ENCODE peak calls at places on chromosomes 4 and X, in six cellular contexts. R is endothelial cell, Y is esophagus squamous epithelium, E is brain microvascular endothelial cell, O is heart left ventricle, J is breast epithelium. M is an unnamed sample.
A peak's percentile ranks its signal among the peaks of the same experiment; 100 is the strongest.

GRCh38 chrX:34528081-34528480 is 129.0 kb downstream of the TMEM47 start:
- DNase-seq in E (no peak), Y (no peak), O (no peak), R (no peak), J (no peak), M (no peak)

GRCh38 chrX:122625239-122625638 is 558.8 kb upstream of the GRIA3 start:
- DNase-seq in Y (no peak), O (no peak), E (no peak), R (no peak), J (no peak), M (no peak)

GRCh38 chr4:56655209-56655626 is 25.9 kb downstream of the HOPX start:
- DNase-seq in O (no peak), J (no peak), R (peak; percentile 29), Y (no peak), E (no peak), M (no peak)

GRCh38 chrX:93673056-93673868 is at the start of gene NAP1L3:
- DNase-seq in Y (no peak), R (peak; percentile 54), J (no peak), O (peak; percentile 69), E (peak; percentile 9), M (no peak)

GRCh38 chr4:157045507-157046127 is 30.3 kb upstream of the GLRB start:
- DNase-seq in J (no peak), R (peak; percentile 20), O (peak; percentile 20), E (peak; percentile 74), Y (no peak), M (no peak)

GRCh38 chrX:46268429-46268828 is 276.8 kb downstream of the ZNF674 start:
- DNase-seq in Y (no peak), O (no peak), J (no peak), E (no peak), R (no peak), M (no peak)

GRCh38 chr4:169927280-169927679 is 98.9 kb downstream of the MFAP3L start:
- DNase-seq in R (no peak), Y (no peak), O (no peak), E (no peak), J (no peak), M (no peak)

GRCh38 chr4:142264961-142265360 is 581.1 kb downstream of the INPP4B start:
- DNase-seq in Y (no peak), J (no peak), O (no peak), E (peak; percentile 53), R (no peak), M (no peak)

GRCh38 chr4:13917010-13917409 is 289.5 kb upstream of the BOD1L1 start:
- DNase-seq in E (peak; percentile 53), J (no peak), R (no peak), Y (no peak), O (no peak), M (no peak)

GRCh38 chr4:156888762-156889161 is 82.8 kb downstream of the PDGFC start:
- DNase-seq in Y (no peak), R (no peak), J (no peak), E (peak; percentile 42), O (no peak), M (no peak)

GRCh38 chrX:31170792-31171191 is 99.0 kb upstream of the FTHL17 start:
- DNase-seq in Y (no peak), O (no peak), J (no peak), R (no peak), E (no peak), M (no peak)

GRCh38 chrX:15761564-15762191 is 23.6 kb downstream of the CA5B start:
- DNase-seq in Y (no peak), O (no peak), R (peak; percentile 29), J (no peak), E (peak; percentile 38), M (no peak)

GRCh38 chrX:49230500-49231232 is 2.5 kb downstream of the CACNA1F start:
- DNase-seq in O (peak; percentile 63), J (peak; percentile 79), R (peak; percentile 31), E (no peak), Y (peak; percentile 16), M (peak; percentile 24)

GRCh38 chr4:139606600-139607301 is 50.7 kb upstream of the SETD7 start:
- DNase-seq in Y (no peak), R (no peak), E (peak; percentile 54), O (no peak), J (no peak), M (no peak)

GRCh38 chr4:128298852-128299251 is 11.2 kb upstream of the PGRMC2 start:
- DNase-seq in Y (no peak), E (no peak), R (no peak), J (no peak), O (no peak), M (no peak)

GRCh38 chrX:129144172-129145038 is 378.9 kb downstream of the SMARCA1 start:
- DNase-seq in R (no peak), O (no peak), J (no peak), Y (no peak), E (peak; percentile 27), M (no peak)

GRCh38 chr4:27357283-27357682 is 496.6 kb downstream of the STIM2 start:
- DNase-seq in J (no peak), E (no peak), O (no peak), Y (no peak), R (no peak), M (no peak)

DNA sequence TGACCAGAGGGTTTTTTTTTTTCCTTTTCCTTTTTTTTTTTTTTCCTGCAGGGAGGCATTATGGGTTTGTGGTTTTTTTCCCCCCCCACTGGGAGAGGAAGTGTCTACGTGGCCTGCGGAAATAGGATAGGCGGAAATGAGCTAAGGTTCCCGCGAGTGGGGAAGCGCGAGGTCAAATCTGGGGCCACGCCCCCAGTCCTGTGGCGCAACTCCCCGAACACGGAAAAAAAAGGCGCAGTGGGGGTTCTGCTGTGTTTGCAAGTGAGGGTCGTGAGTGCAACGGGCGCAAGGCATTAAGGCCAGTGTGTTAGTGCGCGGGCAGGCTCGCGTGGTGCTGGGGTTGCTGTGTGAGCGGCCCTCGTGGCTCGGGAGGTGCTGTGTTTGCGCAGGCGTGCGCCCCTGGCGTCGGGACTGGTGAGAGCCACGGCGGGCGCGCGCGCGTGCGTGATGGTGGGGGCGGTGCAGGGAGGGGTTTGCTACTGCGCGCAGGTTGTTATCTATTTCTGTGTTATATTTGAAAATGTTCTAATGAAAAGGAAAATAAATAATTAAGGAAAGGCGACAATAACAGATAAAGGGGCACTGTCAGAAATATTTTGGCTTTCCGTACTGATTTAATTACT is 685 bp upstream of the MORF4L2 start:
- DNase-seq in O (peak; percentile 90), R (peak; percentile 72), J (peak; percentile 84), Y (peak; percentile 40), E (peak; percentile 69), M (peak; percentile 54)
- TF ChIP-seq CTCF in O (peak; percentile 34), R (peak; percentile 28), J (peak; percentile 54), Y (peak; percentile 27), E (peak; percentile 44), M (no peak)

GRCh38 chr4:183072181-183072580 is 26.9 kb upstream of the WWC2 start:
- DNase-seq in Y (no peak), O (no peak), E (no peak), R (no peak), J (no peak), M (no peak)

GRCh38 chr4:183074288-183074990 is 24.6 kb upstream of the WWC2 start:
- DNase-seq in J (no peak), E (no peak), O (no peak), Y (no peak), R (no peak), M (no peak)

GRCh38 chr4:183078634-183079033 is 20.4 kb upstream of the WWC2 start:
- DNase-seq in O (no peak), R (no peak), E (no peak), J (no peak), Y (no peak), M (no peak)

GRCh38 chr4:183071222-183071621 is 27.8 kb upstream of the WWC2 start:
- DNase-seq in R (no peak), Y (no peak), J (no peak), E (no peak), O (no peak), M (no peak)

GRCh38 chr4:183073838-183074145 is 25.3 kb upstream of the WWC2 start:
- DNase-seq in R (no peak), J (no peak), O (no peak), E (no peak), Y (no peak), M (no peak)
- TF ChIP-seq CTCF in R (peak; percentile 35), J (no peak), O (peak; percentile 43), E (no peak), Y (no peak), M (no peak)

GRCh38 chr4:89914609-89915008 is 20.0 kb downstream of the MMRN1 start:
- DNase-seq in R (no peak), O (no peak), E (no peak), J (no peak), Y (no peak), M (no peak)
- TF ChIP-seq CTCF in R (no peak), O (no peak), E (no peak), J (no peak), Y (no peak), M (no peak)

GRCh38 chrX:261167-261857 is 19.9 kb upstream of the PLCXD1 start:
- DNase-seq in O (no peak), Y (no peak), E (peak; percentile 68), R (no peak), J (no peak), M (no peak)
- TF ChIP-seq CTCF in O (no peak), Y (no peak), E (peak; percentile 22), R (no peak), J (no peak), M (no peak)

DNA sequence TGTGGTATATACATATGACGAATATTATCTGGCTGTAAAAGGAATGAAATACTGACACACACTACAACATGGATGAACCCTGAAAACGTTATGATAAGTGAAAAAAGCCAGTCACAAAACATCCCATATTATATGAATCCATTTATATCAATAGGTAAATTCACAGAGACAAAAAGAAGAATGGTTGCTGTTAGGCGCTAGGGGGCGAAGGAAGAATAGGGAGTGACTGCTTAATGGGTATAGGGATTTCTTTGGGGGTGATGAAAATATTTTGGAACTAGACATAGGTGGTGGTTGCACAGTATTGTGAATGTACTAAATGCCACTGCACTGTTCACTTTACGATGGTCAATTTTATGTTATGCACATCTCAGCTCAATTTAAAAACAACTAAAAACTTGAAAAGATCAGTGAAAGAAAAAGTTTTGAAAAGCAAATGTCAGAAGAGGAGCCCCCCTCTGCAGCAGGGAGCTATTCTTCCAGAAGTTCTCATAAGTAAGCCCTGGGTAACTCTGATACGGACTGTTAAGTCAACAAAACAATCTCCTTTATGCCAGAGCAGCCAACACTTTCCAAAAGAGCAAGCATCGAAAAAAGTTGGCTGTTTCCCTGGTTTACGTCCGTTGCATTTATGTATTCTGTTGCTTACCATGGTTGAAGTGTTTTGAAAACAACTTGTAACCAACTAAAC is 96.3 kb upstream of the EGFL6 start:
- DNase-seq in Y (no peak), J (no peak), E (no peak), R (no peak), O (no peak), M (no peak)
- TF ChIP-seq CTCF in Y (no peak), J (no peak), E (peak; percentile 26), R (no peak), O (no peak), M (no peak)

DNA sequence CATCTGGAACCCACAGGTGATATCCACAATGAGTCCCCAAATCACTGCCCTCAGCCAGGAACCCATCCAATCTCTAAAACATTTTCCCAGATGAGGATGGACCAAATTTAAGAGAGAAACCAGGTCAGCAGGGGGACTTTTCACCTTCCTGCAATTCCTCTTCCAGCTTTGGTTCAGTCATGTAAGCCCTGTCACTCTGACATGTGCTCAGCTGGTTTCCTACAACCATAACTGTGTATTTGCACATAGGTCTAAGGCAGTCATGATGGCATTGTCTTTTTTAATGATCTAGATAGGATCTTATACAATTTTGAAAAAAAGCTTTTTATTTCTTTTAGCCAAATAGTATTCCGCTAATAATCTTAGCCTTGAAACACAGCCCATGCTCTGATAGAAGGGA is 6.5 kb downstream of the CXXC4 start:
- DNase-seq in Y (no peak), J (no peak), E (no peak), O (no peak), R (no peak), M (no peak)
- TF ChIP-seq CTCF in Y (no peak), J (no peak), E (no peak), O (no peak), R (no peak), M (no peak)